ENCODE peak calls at places on chromosomes 1 and 21, in nine cellular contexts. F, X, D, S, U, I, H, Z and T are unnamed samples.

GRCh38 chr1:162551969-162552683 is 9.4 kb upstream of the UAP1 start:
- DNase-seq in F (no peak), X (no peak), D (peak), S (no peak), U (no peak), I (no peak), H (no peak), Z (peak), T (no peak)

GRCh38 chr1:26731233-26731902 is 35.6 kb downstream of the ARID1A start:
- DNase-seq in F (no peak), X (no peak), D (no peak), S (no peak), U (no peak), I (no peak), H (no peak), Z (no peak), T (no peak)

GRCh38 chr1:46223472-46223943 is 20.4 kb downstream of the LURAP1 start:
- DNase-seq in F (peak), X (peak), D (peak), S (peak), U (peak), I (peak), H (no peak), Z (peak), T (peak)

GRCh38 chr1:63408331-63408730 is 40.9 kb downstream of the ALG6 start:
- DNase-seq in F (no peak), X (no peak), D (peak), S (no peak), U (no peak), I (no peak), H (no peak), Z (no peak), T (no peak)

GRCh38 chr1:29563571-29563970 is 327.2 kb downstream of the PTPRU start:
- DNase-seq in F (no peak), X (no peak), D (peak), S (no peak), U (no peak), I (no peak), H (no peak), Z (peak), T (no peak)

GRCh38 chr1:89065077-89065868 is at the start of gene GBP1:
- DNase-seq in F (peak), X (no peak), D (peak), S (no peak), U (no peak), I (peak), H (no peak), Z (peak), T (no peak)

GRCh38 chr1:236103646-236104218 is 38.6 kb upstream of the GPR137B start:
- DNase-seq in F (no peak), X (peak), D (peak), S (no peak), U (peak), I (peak), H (no peak), Z (peak), T (peak)

GRCh38 chr1:36988741-36989193 is 45.5 kb downstream of the GRIK3 start:
- DNase-seq in F (no peak), X (no peak), D (no peak), S (no peak), U (no peak), I (no peak), H (no peak), Z (no peak), T (no peak)

GRCh38 chr1:63662846-63663245 is 69.6 kb downstream of the PGM1 start:
- DNase-seq in F (peak), X (no peak), D (peak), S (no peak), U (no peak), I (no peak), H (no peak), Z (peak), T (no peak)

GRCh38 chr1:226577401-226578180 is 29.0 kb downstream of the STUM start:
- DNase-seq in F (no peak), X (no peak), D (no peak), S (no peak), U (no peak), I (no peak), H (no peak), Z (no peak), T (no peak)

GRCh38 chr1:224769987-224770693 is 154.0 kb downstream of the CNIH3 start:
- DNase-seq in F (peak), X (no peak), D (peak), S (no peak), U (no peak), I (no peak), H (no peak), Z (peak), T (no peak)

GRCh38 chr1:222347627-222348026 is 200.3 kb downstream of the HHIPL2 start:
- DNase-seq in F (no peak), X (no peak), D (no peak), S (no peak), U (no peak), I (no peak), H (no peak), Z (no peak), T (no peak)

GRCh38 chr1:29521438-29521715 is 285.1 kb downstream of the PTPRU start:
- DNase-seq in F (no peak), X (peak), D (no peak), S (no peak), U (no peak), I (no peak), H (no peak), Z (no peak), T (no peak)

GRCh38 chr1:200372095-200372884 is 37.5 kb downstream of the ZNF281 start:
- DNase-seq in F (peak), X (peak), D (peak), S (no peak), U (no peak), I (peak), H (no peak), Z (peak), T (no peak)

GRCh38 chr21:24693779-24694178 is 913.5 kb downstream of the MRPL39 start:
- DNase-seq in F (no peak), X (no peak), D (no peak), S (no peak), U (no peak), I (no peak), H (no peak), Z (no peak), T (no peak)

GRCh38 chr1:179924268-179924667 is 30.3 kb upstream of the CEP350 start:
- DNase-seq in F (no peak), X (no peak), D (no peak), S (no peak), U (no peak), I (no peak), H (no peak), Z (no peak), T (no peak)

GRCh38 chr1:1788646-1789431 is 10.6 kb upstream of the NADK start:
- DNase-seq in F (no peak), X (no peak), D (peak), S (peak), U (no peak), I (peak), H (no peak), Z (peak), T (no peak)

GRCh38 chr1:204203206-204203767 is 7.0 kb upstream of the KISS1 start:
- DNase-seq in F (no peak), X (no peak), D (no peak), S (no peak), U (no peak), I (no peak), H (no peak), Z (no peak), T (no peak)

GRCh38 chr1:75135829-75136142 is 1.6 kb downstream of the LHX8 start:
- DNase-seq in F (no peak), X (no peak), D (peak), S (no peak), U (no peak), I (no peak), H (no peak), Z (no peak), T (no peak)

GRCh38 chr1:233045591-233045990 is 95.2 kb downstream of the NTPCR start:
- DNase-seq in F (no peak), X (no peak), D (peak), S (no peak), U (no peak), I (no peak), H (no peak), Z (peak), T (no peak)

GRCh38 chr1:116585886-116586285 is 15.1 kb upstream of the CD58 start:
- DNase-seq in F (peak), X (no peak), D (no peak), S (no peak), U (no peak), I (no peak), H (no peak), Z (no peak), T (no peak)

GRCh38 chr1:78214334-78214733 is 168.6 kb downstream of the GIPC2 start:
- DNase-seq in F (no peak), X (no peak), D (no peak), S (no peak), U (no peak), I (no peak), H (no peak), Z (no peak), T (no peak)

GRCh38 chr1:228154021-228154684 is 4.4 kb downstream of the GJC2 start:
- DNase-seq in F (no peak), X (no peak), D (no peak), S (peak), U (no peak), I (no peak), H (no peak), Z (no peak), T (no peak)

GRCh38 chr1:197073978-197074377 is 6.9 kb upstream of the F13B start:
- DNase-seq in F (no peak), X (no peak), D (no peak), S (no peak), U (no peak), I (no peak), H (no peak), Z (no peak), T (no peak)

DNA sequence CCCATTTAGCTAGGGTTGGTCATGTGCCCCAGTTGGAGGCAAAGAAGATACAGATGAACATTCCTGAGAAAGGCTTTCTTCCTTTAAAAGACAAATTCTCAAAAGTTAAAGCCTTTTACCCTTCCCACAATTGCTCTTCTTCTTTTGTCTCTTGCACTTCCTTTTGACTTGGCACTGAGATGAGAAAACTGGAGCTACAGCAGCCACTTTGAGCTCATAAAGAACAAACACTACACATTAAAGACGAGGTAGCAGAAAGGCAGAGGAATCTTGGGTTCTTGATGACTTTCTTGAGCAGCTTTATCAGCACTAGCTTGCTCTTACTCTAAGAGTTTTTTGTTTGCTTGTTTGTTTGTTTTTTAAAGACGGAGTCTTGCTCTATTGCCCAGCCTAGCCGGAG is 92.2 kb downstream of the DAB1 start:
- DNase-seq in F (no peak), X (no peak), D (no peak), S (no peak), U (no peak), I (no peak), H (no peak), Z (no peak), T (no peak)
- TF ChIP-seq CTCF in F (no peak), X (no peak), D (no peak), S (no peak), U (no peak), I (no peak), H (no peak), Z (no peak), T (no peak)

DNA sequence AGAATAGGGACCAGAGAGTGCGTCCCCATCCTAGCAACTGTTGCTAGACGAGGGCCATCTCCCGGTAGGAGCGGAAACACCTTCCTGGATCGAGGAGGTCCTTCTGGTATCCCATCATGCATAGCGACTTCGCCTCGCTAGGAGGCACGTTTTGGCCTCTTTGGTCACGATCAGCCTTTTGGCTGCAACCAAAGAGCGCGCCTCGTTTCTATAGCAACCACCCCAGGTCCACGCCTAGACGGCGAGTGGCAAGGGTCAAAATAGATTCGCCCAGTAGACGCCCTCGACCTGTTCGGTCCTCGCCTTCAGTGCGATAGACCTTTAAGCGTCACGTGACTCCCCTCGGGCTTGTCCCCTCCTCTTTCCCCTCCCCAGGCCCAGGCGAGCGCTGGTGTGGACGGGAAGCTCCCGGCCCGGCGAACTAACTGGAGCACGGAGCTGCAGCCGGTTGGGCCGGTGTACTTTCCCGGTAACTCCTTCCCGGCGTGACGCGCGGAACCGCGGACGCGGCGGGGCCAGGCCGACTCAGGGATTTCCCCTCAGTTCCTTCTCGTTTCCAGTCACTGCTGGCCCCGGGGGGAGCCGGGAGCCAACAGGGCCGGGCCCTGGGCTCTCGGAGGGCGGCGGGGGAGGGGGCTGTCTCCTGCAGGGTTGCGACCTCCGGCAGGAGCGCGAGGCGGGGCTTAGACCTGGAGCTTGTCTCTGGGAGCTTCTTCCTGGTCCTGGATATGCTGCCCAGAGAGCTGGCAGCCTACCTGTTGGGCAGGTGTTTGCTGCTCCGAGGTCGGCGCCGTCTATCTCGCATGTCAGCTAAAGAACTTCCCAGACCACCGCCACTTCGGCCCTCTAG is at the start of gene DNAJC16:
- DNase-seq in F (peak), X (peak), D (peak), S (peak), U (peak), I (peak), H (peak), Z (peak), T (peak)
- TF ChIP-seq CTCF in F (no peak), X (peak), D (peak), S (peak), U (peak), I (peak), H (no peak), Z (peak), T (no peak)

GRCh38 chr1:188668083-188668482 is 1809.6 kb downstream of the BRINP3 start:
- DNase-seq in F (no peak), X (no peak), D (no peak), S (no peak), U (no peak), I (no peak), H (no peak), Z (no peak), T (no peak)
- TF ChIP-seq CTCF in F (no peak), X (no peak), D (no peak), S (no peak), U (no peak), I (no peak), H (no peak), Z (no peak), T (no peak)

DNA sequence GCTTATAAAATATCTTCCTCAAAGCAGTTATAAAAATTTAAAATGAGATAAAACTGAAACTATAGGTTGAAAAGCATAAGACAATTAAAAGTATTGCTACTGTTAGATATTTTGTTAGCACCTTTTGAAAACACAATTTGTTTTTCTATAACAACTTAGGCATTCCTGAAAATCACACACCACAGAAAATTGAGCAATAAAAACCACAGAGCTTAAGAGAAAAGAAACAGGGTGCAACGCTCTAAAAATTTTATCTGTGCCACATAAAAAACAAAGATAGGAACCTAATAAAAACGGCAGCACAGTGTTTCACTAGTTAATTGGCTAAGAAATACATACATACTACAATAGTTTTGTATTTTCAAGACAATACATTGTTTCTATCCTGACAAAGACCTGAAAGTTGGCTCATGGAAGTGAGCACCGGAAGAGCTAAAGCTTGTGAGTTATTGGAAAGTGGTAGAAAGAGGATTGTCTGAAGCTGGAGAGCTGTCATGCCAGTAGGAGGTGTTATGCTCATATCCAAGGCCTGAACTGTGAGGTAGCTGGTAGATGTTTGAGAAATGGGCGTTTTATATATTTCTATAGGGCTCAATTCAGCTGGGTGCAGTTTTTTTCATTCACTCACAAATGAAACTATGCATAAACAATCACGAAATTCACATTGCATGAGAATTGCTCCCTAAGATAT is 45.8 kb downstream of the RGS7 start:
- DNase-seq in F (no peak), X (no peak), D (peak), S (no peak), U (no peak), I (no peak), H (no peak), Z (no peak), T (no peak)
- TF ChIP-seq CTCF in F (no peak), X (no peak), D (no peak), S (no peak), U (no peak), I (no peak), H (no peak), Z (no peak), T (no peak)

DNA sequence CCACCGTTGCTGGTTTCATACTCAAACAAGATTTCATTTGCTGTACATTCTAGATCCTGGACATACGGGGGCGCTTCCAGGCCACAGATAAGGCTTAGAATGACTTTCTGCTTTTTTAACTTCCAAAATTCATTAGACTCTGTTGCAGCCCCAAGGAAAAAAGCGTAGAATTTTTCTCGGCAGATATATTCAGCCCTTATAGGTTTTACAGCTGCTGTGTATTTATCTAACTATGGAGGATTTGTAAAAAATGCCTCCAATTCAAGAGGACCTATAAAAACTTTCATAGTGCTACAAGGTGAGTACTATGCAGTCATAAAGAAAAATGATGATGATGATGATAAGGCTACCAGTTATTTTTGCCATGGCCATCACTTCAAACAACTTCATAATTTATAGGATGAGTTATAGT is 51.6 kb downstream of the SLC30A10 start:
- DNase-seq in F (no peak), X (no peak), D (peak), S (no peak), U (no peak), I (no peak), H (no peak), Z (peak), T (no peak)
- TF ChIP-seq CTCF in F (peak), X (no peak), D (no peak), S (no peak), U (no peak), I (peak), H (no peak), Z (peak), T (peak)

DNA sequence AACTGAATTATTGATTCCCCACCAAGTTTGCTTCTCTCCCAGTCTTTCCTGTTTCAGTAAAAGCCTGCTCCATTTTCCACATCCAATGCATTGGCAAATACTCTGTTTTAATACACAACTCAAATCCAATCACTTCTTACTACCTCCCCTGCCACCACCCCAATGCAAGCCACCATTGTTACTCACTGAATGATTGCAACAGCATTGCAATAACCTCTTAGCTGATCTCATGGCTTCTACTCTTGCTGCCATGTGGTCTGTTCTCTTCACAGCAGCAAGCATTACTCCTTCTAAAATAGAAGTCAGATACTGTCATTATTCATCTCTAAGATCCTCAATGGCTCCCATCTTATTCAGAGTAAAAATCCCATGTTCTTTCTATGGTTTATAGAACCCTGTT is 123.4 kb downstream of the ATP6V1G3 start:
- DNase-seq in F (no peak), X (no peak), D (peak), S (no peak), U (no peak), I (no peak), H (no peak), Z (peak), T (no peak)
- TF ChIP-seq CTCF in F (no peak), X (no peak), D (no peak), S (no peak), U (no peak), I (no peak), H (no peak), Z (no peak), T (no peak)

GRCh38 chr21:44487831-44488230 is 32.5 kb downstream of the LRRC3 start:
- DNase-seq in F (no peak), X (no peak), D (peak), S (no peak), U (no peak), I (peak), H (no peak), Z (no peak), T (no peak)
- TF ChIP-seq CTCF in F (peak), X (no peak), D (peak), S (peak), U (no peak), I (peak), H (peak), Z (peak), T (peak)

GRCh38 chr1:33327587-33328325 is 6.9 kb upstream of the A3GALT2 start:
- DNase-seq in F (peak), X (peak), D (peak), S (peak), U (peak), I (peak), H (no peak), Z (peak), T (no peak)
- TF ChIP-seq CTCF in F (no peak), X (no peak), D (no peak), S (no peak), U (no peak), I (no peak), H (no peak), Z (no peak), T (no peak)